ENCODE peak calls at places on chromosomes 6 and 20, in eight cellular contexts. J is endothelial cell; C is heart left ventricle; Z is left lung; H is CD4-positive, alpha-beta T cell; L is B cell; M is WTC11; O is fibroblast of lung. A is an unnamed sample.

GRCh38 chr20:45752747-45753146 is 30.6 kb downstream of the SPINT4 start:
- DNase-seq in J (no peak), C (no peak), Z (no peak), H (no peak), L (no peak), M (no peak), O (no peak), A (no peak)

GRCh38 chr6:156752666-156753301 is 24.4 kb upstream of the ARID1B start:
- DNase-seq in J (no peak), C (no peak), Z (no peak), H (no peak), L (peak), M (peak), O (no peak), A (no peak)

GRCh38 chr6:70124882-70125535 is 177.9 kb downstream of the COL9A1 start:
- DNase-seq in J (no peak), C (no peak), Z (no peak), H (no peak), L (no peak), M (no peak), O (peak), A (no peak)

GRCh38 chr20:37327748-37328147 is 18.2 kb upstream of the SRC start:
- DNase-seq in J (no peak), C (peak), Z (peak), H (no peak), L (no peak), M (no peak), O (peak), A (no peak)

GRCh38 chr6:56860466-56860865 is 94.4 kb upstream of the BEND6 start:
- DNase-seq in J (no peak), C (no peak), Z (no peak), H (no peak), L (no peak), M (no peak), O (peak), A (no peak)

GRCh38 chr20:61930776-61931475 is 134.8 kb downstream of the TAF4 start:
- DNase-seq in J (no peak), C (no peak), Z (peak), H (no peak), L (no peak), M (no peak), O (no peak), A (no peak)

GRCh38 chr6:41373919-41374617 is 38.7 kb downstream of the NCR2 start:
- DNase-seq in J (peak), C (no peak), Z (no peak), H (no peak), L (peak), M (peak), O (no peak), A (no peak)

GRCh38 chr20:18747090-18747489 is 66.5 kb upstream of the SCP2D1 start:
- DNase-seq in J (no peak), C (no peak), Z (no peak), H (no peak), L (no peak), M (no peak), O (no peak), A (no peak)

DNA sequence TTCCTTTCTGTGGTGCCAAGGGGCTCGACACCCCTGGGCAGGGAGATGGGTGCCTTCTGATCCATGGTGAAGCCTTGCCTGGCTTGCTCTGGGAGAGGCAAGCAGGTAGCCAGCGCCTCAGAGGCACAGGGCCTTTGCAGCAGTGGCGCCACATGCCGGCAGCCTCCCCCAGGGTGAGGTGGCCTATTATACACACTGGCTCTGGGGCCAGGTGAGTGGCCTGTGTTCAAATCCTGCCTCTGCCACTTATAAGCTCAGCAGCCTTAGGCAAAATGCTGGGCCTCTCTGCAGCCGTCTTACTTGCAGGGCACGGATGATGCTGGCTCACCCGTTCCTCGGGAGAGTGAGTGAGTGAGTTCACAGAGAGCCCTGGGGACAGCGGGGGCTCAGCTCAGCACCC is 176.9 kb downstream of the TFAP2C start:
- DNase-seq in J (no peak), C (no peak), Z (no peak), H (no peak), L (no peak), M (no peak), O (no peak), A (no peak)
- TF ChIP-seq CTCF in J (no peak), C (no peak), Z (no peak), H (no peak), L (no peak), M (no peak), O (no peak), A (no peak)

GRCh38 chr6:5300206-5300764 is 39.0 kb downstream of the FARS2 start:
- DNase-seq in J (no peak), C (no peak), Z (no peak), H (no peak), L (no peak), M (no peak), O (no peak), A (no peak)

GRCh38 chr6:5305968-5306626 is 44.8 kb downstream of the FARS2 start:
- DNase-seq in J (no peak), C (no peak), Z (no peak), H (no peak), L (no peak), M (no peak), O (no peak), A (no peak)

GRCh38 chr6:5303711-5304110 is 42.4 kb downstream of the FARS2 start:
- DNase-seq in J (no peak), C (no peak), Z (no peak), H (no peak), L (no peak), M (no peak), O (no peak), A (no peak)

GRCh38 chr6:5302220-5302946 is 41.1 kb downstream of the FARS2 start:
- DNase-seq in J (no peak), C (no peak), Z (no peak), H (no peak), L (no peak), M (no peak), O (no peak), A (no peak)

GRCh38 chr6:5302995-5303622 is 41.8 kb downstream of the FARS2 start:
- DNase-seq in J (peak), C (peak), Z (peak), H (peak), L (peak), M (peak), O (no peak), A (no peak)
- TF ChIP-seq CTCF in J (peak), C (peak), Z (peak), H (peak), L (peak), M (peak), O (no peak), A (peak)

GRCh38 chr6:21587182-21587924 is 6.2 kb upstream of the SOX4 start:
- DNase-seq in J (peak), C (peak), Z (peak), H (no peak), L (peak), M (peak), O (peak), A (peak)
- TF ChIP-seq CTCF in J (peak), C (peak), Z (peak), H (no peak), L (peak), M (no peak), O (peak), A (peak)

DNA sequence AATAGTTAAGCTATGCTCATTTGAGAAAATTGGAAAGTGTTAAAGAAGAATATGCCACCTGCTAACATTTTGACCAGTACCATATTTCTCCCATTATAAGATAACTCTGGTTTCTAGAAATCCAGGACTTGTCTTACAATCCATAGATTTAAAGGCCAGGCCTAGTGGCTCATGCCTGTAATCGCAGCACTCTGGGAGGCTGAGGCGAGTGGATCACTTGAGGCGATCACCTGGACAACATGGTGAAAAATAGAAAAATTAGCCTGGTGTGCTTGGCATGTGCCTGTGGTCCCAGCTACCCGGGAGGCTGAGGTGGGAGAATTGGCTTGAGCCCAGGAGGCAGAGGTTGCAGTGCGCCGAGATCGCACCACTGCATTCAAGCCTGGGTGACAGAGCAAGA is 26.7 kb upstream of the MAPRE1 start:
- DNase-seq in J (no peak), C (no peak), Z (no peak), H (no peak), L (no peak), M (no peak), O (no peak), A (no peak)
- TF ChIP-seq CTCF in J (no peak), C (no peak), Z (no peak), H (no peak), L (no peak), M (no peak), O (no peak), A (peak)

GRCh38 chr6:87473419-87473903 is 687 bp downstream of the SLC35A1 start:
- DNase-seq in J (no peak), C (peak), Z (no peak), H (peak), L (no peak), M (no peak), O (peak), A (no peak)

DNA sequence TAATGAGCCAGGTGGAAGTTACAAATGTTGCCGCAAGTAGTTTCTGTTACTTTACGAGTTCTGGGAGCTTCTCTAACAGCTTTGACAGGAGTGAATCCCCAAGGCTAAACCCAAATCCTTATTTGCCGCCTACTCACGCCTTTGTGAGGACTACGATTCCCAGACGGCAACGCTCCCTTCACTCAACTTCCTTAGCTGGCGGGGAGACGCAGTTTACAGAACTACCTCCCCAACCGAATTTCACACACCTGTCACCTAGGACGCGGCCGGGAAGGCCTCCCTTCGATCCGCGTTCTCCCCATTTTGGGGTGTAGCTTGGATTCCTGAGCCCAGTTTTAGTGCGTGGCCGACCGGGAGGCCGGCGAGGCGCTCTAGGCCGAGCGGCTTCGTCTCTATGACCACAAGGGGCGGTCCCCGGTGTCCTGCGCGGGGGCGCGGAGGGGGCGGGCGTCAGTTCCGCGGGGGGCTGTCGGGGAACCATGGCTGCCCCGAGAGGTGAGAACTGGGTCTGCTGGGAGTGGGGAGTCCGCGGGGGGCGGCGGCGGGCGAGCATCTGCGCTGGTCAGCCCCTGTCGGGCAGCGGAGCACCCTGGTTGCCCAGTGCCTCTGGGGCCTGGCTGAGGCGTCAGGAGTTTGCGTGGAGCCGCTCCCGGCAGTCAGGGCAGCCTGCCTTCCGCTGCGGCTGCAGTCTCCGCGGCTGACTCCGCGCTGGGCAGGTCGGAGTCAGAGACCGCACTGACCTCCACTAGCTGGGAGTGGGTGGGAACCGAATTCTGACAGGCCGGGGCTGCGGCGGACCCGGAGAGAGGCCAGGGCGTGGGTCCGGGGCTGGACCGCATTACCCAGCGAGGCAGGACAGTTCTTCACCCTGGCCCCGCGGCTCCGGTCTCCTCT is at the start of gene SLC35A1:
- DNase-seq in J (peak), C (peak), Z (peak), H (peak), L (peak), M (peak), O (peak), A (peak)
- TF ChIP-seq CTCF in J (no peak), C (peak), Z (peak), H (no peak), L (peak), M (no peak), O (peak), A (peak)